ENCODE peak calls at places on chromosome 1, in seven cellular contexts. One of them, this sample, is unnamed.

GRCh38 chr1:233293556-233294446 is 1.7 kb downstream of the PCNX2 start:
- DNase-seq in fibroblast of mammary gland: no peak
- DNase-seq in heart right ventricle: no peak
- DNase-seq in AG04450: no peak
- DNase-seq in GM06990: no peak
- DNase-seq in astrocyte of the spinal cord: no peak
- DNase-seq in Peyer's patch: no peak
- DNase-seq in this sample: peak; percentile 10

GRCh38 chr1:41891403-41891896 is 27.3 kb downstream of the HIVEP3 start:
- DNase-seq in fibroblast of mammary gland: no peak
- DNase-seq in heart right ventricle: no peak
- DNase-seq in AG04450: no peak
- DNase-seq in GM06990: peak; percentile 70
- DNase-seq in astrocyte of the spinal cord: no peak
- DNase-seq in Peyer's patch: peak; percentile 60
- DNase-seq in this sample: no peak

GRCh38 chr1:51671527-51672325 is 54.8 kb downstream of the OSBPL9 start:
- DNase-seq in fibroblast of mammary gland: peak; percentile 72
- DNase-seq in heart right ventricle: no peak
- DNase-seq in AG04450: peak; percentile 62
- DNase-seq in GM06990: no peak
- DNase-seq in astrocyte of the spinal cord: peak; percentile 85
- DNase-seq in Peyer's patch: no peak
- DNase-seq in this sample: peak; percentile 77

GRCh38 chr1:89833183-89834077 is 12.6 kb downstream of the LRRC8D start:
- DNase-seq in fibroblast of mammary gland: no peak
- DNase-seq in heart right ventricle: no peak
- DNase-seq in AG04450: no peak
- DNase-seq in GM06990: no peak
- DNase-seq in astrocyte of the spinal cord: no peak
- DNase-seq in Peyer's patch: no peak
- DNase-seq in this sample: no peak

GRCh38 chr1:52667290-52667689 is 30.9 kb downstream of the COA7 start:
- DNase-seq in fibroblast of mammary gland: no peak
- DNase-seq in heart right ventricle: no peak
- DNase-seq in AG04450: no peak
- DNase-seq in GM06990: no peak
- DNase-seq in astrocyte of the spinal cord: no peak
- DNase-seq in Peyer's patch: no peak
- DNase-seq in this sample: no peak

GRCh38 chr1:153626929-153627796 is at the start of gene S100A13:
- DNase-seq in fibroblast of mammary gland: peak; percentile 97
- DNase-seq in heart right ventricle: peak; percentile 84
- DNase-seq in AG04450: peak; percentile 92
- DNase-seq in GM06990: peak; percentile 46
- DNase-seq in astrocyte of the spinal cord: peak; percentile 96
- DNase-seq in Peyer's patch: peak; percentile 84
- DNase-seq in this sample: peak; percentile 98

GRCh38 chr1:32991819-32992488 is 27.3 kb upstream of the RNF19B start:
- DNase-seq in fibroblast of mammary gland: no peak
- DNase-seq in heart right ventricle: no peak
- DNase-seq in AG04450: no peak
- DNase-seq in GM06990: peak; percentile 41
- DNase-seq in astrocyte of the spinal cord: no peak
- DNase-seq in Peyer's patch: no peak
- DNase-seq in this sample: no peak

GRCh38 chr1:205435904-205436573 is 14.2 kb upstream of the LEMD1 start:
- DNase-seq in fibroblast of mammary gland: no peak
- DNase-seq in heart right ventricle: no peak
- DNase-seq in AG04450: no peak
- DNase-seq in GM06990: no peak
- DNase-seq in astrocyte of the spinal cord: no peak
- DNase-seq in Peyer's patch: no peak
- DNase-seq in this sample: no peak

GRCh38 chr1:172855841-172856382 is 194.8 kb downstream of the TNFSF18 start:
- DNase-seq in fibroblast of mammary gland: no peak
- DNase-seq in heart right ventricle: no peak
- DNase-seq in AG04450: no peak
- DNase-seq in GM06990: no peak
- DNase-seq in astrocyte of the spinal cord: no peak
- DNase-seq in Peyer's patch: no peak
- DNase-seq in this sample: no peak

GRCh38 chr1:227901906-227902640 is 45.7 kb downstream of the WNT9A start:
- DNase-seq in fibroblast of mammary gland: peak; percentile 40
- DNase-seq in heart right ventricle: no peak
- DNase-seq in AG04450: no peak
- DNase-seq in GM06990: no peak
- DNase-seq in astrocyte of the spinal cord: peak; percentile 45
- DNase-seq in Peyer's patch: no peak
- DNase-seq in this sample: no peak

GRCh38 chr1:151277249-151277648 is 4.8 kb upstream of the ZNF687 start:
- DNase-seq in fibroblast of mammary gland: no peak
- DNase-seq in heart right ventricle: no peak
- DNase-seq in AG04450: no peak
- DNase-seq in GM06990: peak; percentile 38
- DNase-seq in astrocyte of the spinal cord: no peak
- DNase-seq in Peyer's patch: no peak
- DNase-seq in this sample: no peak

GRCh38 chr1:96688737-96689136 is 32.8 kb upstream of the PTBP2 start:
- DNase-seq in fibroblast of mammary gland: no peak
- DNase-seq in heart right ventricle: no peak
- DNase-seq in AG04450: no peak
- DNase-seq in GM06990: no peak
- DNase-seq in astrocyte of the spinal cord: no peak
- DNase-seq in Peyer's patch: no peak
- DNase-seq in this sample: no peak

GRCh38 chr1:206581571-206581981 is 30.7 kb downstream of the EIF2D start:
- DNase-seq in fibroblast of mammary gland: no peak
- DNase-seq in heart right ventricle: peak; percentile 29
- DNase-seq in AG04450: no peak
- DNase-seq in GM06990: no peak
- DNase-seq in astrocyte of the spinal cord: no peak
- DNase-seq in Peyer's patch: no peak
- DNase-seq in this sample: no peak

GRCh38 chr1:102879439-102879993 is 228.8 kb downstream of the COL11A1 start:
- DNase-seq in fibroblast of mammary gland: peak; percentile 80
- DNase-seq in heart right ventricle: no peak
- DNase-seq in AG04450: no peak
- DNase-seq in GM06990: no peak
- DNase-seq in astrocyte of the spinal cord: peak; percentile 64
- DNase-seq in Peyer's patch: no peak
- DNase-seq in this sample: peak; percentile 87

GRCh38 chr1:30536530-30536929 is 186.9 kb downstream of the MATN1 start:
- DNase-seq in fibroblast of mammary gland: no peak
- DNase-seq in heart right ventricle: no peak
- DNase-seq in AG04450: no peak
- DNase-seq in GM06990: no peak
- DNase-seq in astrocyte of the spinal cord: no peak
- DNase-seq in Peyer's patch: no peak
- DNase-seq in this sample: no peak

GRCh38 chr1:240086726-240087125 is 5.0 kb upstream of the FMN2 start:
- DNase-seq in fibroblast of mammary gland: no peak
- DNase-seq in heart right ventricle: no peak
- DNase-seq in AG04450: no peak
- DNase-seq in GM06990: no peak
- DNase-seq in astrocyte of the spinal cord: no peak
- DNase-seq in Peyer's patch: no peak
- DNase-seq in this sample: peak; percentile 45

GRCh38 chr1:2165636-2166035 is 28.9 kb downstream of the FAAP20 start:
- DNase-seq in fibroblast of mammary gland: no peak
- DNase-seq in heart right ventricle: no peak
- DNase-seq in AG04450: no peak
- DNase-seq in GM06990: no peak
- DNase-seq in astrocyte of the spinal cord: no peak
- DNase-seq in Peyer's patch: no peak
- DNase-seq in this sample: no peak
- TF ChIP-seq CTCF in fibroblast of mammary gland: no peak
- TF ChIP-seq CTCF in heart right ventricle: no peak
- TF ChIP-seq CTCF in AG04450: no peak
- TF ChIP-seq CTCF in GM06990: no peak
- TF ChIP-seq CTCF in astrocyte of the spinal cord: no peak
- TF ChIP-seq CTCF in Peyer's patch: no peak
- TF ChIP-seq CTCF in this sample: no peak

GRCh38 chr1:9590201-9590600 is 1.5 kb downstream of the TMEM201 start:
- DNase-seq in fibroblast of mammary gland: no peak
- DNase-seq in heart right ventricle: no peak
- DNase-seq in AG04450: no peak
- DNase-seq in GM06990: no peak
- DNase-seq in astrocyte of the spinal cord: no peak
- DNase-seq in Peyer's patch: peak; percentile 46
- DNase-seq in this sample: no peak

GRCh38 chr1:9590945-9591668 is 2.4 kb downstream of the TMEM201 start:
- DNase-seq in fibroblast of mammary gland: no peak
- DNase-seq in heart right ventricle: no peak
- DNase-seq in AG04450: no peak
- DNase-seq in GM06990: no peak
- DNase-seq in astrocyte of the spinal cord: no peak
- DNase-seq in Peyer's patch: peak; percentile 46
- DNase-seq in this sample: no peak

GRCh38 chr1:9593147-9593491 is 4.4 kb downstream of the TMEM201 start:
- DNase-seq in fibroblast of mammary gland: no peak
- DNase-seq in heart right ventricle: no peak
- DNase-seq in AG04450: no peak
- DNase-seq in GM06990: no peak
- DNase-seq in astrocyte of the spinal cord: no peak
- DNase-seq in Peyer's patch: peak; percentile 42
- DNase-seq in this sample: no peak

GRCh38 chr1:9592510-9593075 is 3.9 kb downstream of the TMEM201 start:
- DNase-seq in fibroblast of mammary gland: no peak
- DNase-seq in heart right ventricle: no peak
- DNase-seq in AG04450: no peak
- DNase-seq in GM06990: no peak
- DNase-seq in astrocyte of the spinal cord: no peak
- DNase-seq in Peyer's patch: no peak
- DNase-seq in this sample: no peak

GRCh38 chr1:9591669-9592509 is 3.2 kb downstream of the TMEM201 start:
- DNase-seq in fibroblast of mammary gland: no peak
- DNase-seq in heart right ventricle: no peak
- DNase-seq in AG04450: no peak
- DNase-seq in GM06990: no peak
- DNase-seq in astrocyte of the spinal cord: no peak
- DNase-seq in Peyer's patch: peak; percentile 43
- DNase-seq in this sample: no peak
- H3K4me3 ChIP-seq in fibroblast of mammary gland: no peak overlapping the region
- H3K4me3 ChIP-seq in heart right ventricle: no peak overlapping the region
- H3K4me3 ChIP-seq in AG04450: no peak overlapping the region
- H3K4me3 ChIP-seq in GM06990: no peak overlapping the region
- H3K4me3 ChIP-seq in astrocyte of the spinal cord: no peak overlapping the region
- H3K4me3 ChIP-seq in Peyer's patch: no peak overlapping the region
- H3K4me3 ChIP-seq in this sample: no peak overlapping the region

GRCh38 chr1:19640363-19641316 is 3.5 kb upstream of the NBL1 start:
- DNase-seq in fibroblast of mammary gland: no peak
- DNase-seq in heart right ventricle: no peak
- DNase-seq in AG04450: no peak
- DNase-seq in GM06990: no peak
- DNase-seq in astrocyte of the spinal cord: peak; percentile 88
- DNase-seq in Peyer's patch: peak; percentile 82
- DNase-seq in this sample: no peak
- TF ChIP-seq CTCF in fibroblast of mammary gland: no peak
- TF ChIP-seq CTCF in heart right ventricle: no peak
- TF ChIP-seq CTCF in AG04450: no peak
- TF ChIP-seq CTCF in GM06990: no peak
- TF ChIP-seq CTCF in astrocyte of the spinal cord: no peak
- TF ChIP-seq CTCF in Peyer's patch: peak; percentile 18
- TF ChIP-seq CTCF in this sample: no peak

DNA sequence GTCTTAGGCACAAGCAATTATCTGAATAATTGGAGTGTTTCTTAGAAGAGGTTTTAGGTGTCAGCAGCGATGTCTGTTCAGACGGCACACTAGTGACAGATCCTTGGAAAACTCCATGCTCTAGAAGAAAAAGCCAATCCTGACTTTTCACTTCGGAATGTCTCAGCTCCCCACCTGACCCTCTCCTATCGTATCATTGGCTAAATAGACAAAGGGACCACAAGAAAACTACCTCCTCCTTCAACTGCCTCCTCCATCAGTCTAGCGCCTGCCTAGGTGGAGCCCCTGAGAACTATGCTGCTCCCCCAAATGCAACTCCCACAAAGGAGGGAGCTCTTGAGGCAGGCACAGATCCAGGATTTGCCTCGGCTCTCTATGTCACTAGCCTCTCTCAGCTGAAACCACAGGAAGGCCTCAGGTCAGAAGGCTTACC is 148.4 kb downstream of the TOMM20 start:
- DNase-seq in fibroblast of mammary gland: no peak
- DNase-seq in heart right ventricle: no peak
- DNase-seq in AG04450: no peak
- DNase-seq in GM06990: no peak
- DNase-seq in astrocyte of the spinal cord: no peak
- DNase-seq in Peyer's patch: no peak
- DNase-seq in this sample: no peak
- H3K4me3 ChIP-seq in fibroblast of mammary gland: no peak overlapping the region
- H3K4me3 ChIP-seq in heart right ventricle: no peak overlapping the region
- H3K4me3 ChIP-seq in AG04450: no peak overlapping the region
- H3K4me3 ChIP-seq in GM06990: peak overlapping the region; percentile 26
- H3K4me3 ChIP-seq in astrocyte of the spinal cord: no peak overlapping the region
- H3K4me3 ChIP-seq in Peyer's patch: no peak overlapping the region
- H3K4me3 ChIP-seq in this sample: no peak overlapping the region

DNA sequence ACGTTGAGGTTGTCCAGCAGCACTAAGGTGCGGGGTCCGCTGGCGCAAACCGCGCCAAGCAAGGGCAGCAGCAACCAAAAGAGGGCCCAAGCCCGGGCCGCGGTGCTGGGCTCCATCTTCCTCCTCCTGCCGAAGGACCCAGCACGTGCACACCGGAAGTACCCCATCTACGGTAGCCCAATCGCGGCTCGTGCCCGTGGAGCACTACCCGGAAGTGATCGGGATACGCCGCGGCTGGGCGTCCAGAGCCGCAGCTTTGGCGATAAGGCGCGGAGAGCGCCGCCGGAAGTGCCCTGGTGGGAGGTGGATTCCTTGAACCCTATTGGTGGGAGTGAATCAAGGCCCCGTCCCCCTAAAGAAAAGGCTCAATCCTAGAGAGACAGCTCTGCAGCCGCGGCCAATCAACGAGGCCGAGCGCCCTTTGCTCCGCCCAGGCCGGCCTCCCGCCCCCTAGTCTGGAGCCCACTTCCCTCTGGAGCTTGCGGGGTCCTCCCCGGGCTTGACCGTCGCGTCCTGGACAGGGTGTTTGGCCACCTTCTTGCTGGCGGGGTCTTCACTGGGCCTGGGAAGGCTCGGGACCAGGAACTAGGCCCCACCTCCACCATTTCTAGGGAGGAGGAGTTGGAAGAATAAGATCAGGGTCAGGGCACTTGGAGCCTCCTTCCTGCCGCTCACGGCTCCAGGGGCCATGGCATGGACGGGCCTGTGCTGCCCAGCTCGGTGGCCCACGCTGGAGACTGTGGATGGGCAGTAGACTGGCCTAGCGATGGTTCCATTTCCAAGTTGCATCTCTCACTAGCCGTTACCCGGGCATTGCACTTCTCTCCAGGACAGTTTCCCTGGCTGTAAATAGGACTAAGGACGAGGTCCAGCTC is at the start of gene DDOST:
- DNase-seq in fibroblast of mammary gland: peak; percentile 96
- DNase-seq in heart right ventricle: peak; percentile 96
- DNase-seq in AG04450: peak; percentile 94
- DNase-seq in GM06990: peak; percentile 98
- DNase-seq in astrocyte of the spinal cord: peak; percentile 99
- DNase-seq in Peyer's patch: peak; percentile 96
- DNase-seq in this sample: peak; percentile 97
- TF ChIP-seq CTCF in fibroblast of mammary gland: peak; percentile 47
- TF ChIP-seq CTCF in heart right ventricle: peak; percentile 70
- TF ChIP-seq CTCF in AG04450: peak; percentile 58
- TF ChIP-seq CTCF in GM06990: peak; percentile 48
- TF ChIP-seq CTCF in astrocyte of the spinal cord: peak; percentile 51
- TF ChIP-seq CTCF in Peyer's patch: peak; percentile 57
- TF ChIP-seq CTCF in this sample: peak; percentile 49

This sample was measured in foreskin fibroblast.